ENCODE peak calls at places on chromosomes 1 and 21, in four cellular contexts. Q is HFF-Myc, A is tibial nerve, Z is endodermal cell. Y is an unnamed sample.

GRCh38 chr21:35336534-35336933 is 287.4 kb upstream of the RUNX1 start:
- DNase-seq in A (no peak), Q (no peak), Z (no peak), Y (no peak)

GRCh38 chr1:68178821-68179490 is 53.4 kb downstream of the WLS start:
- DNase-seq in Z (no peak), Q (no peak), A (no peak), Y (no peak)

GRCh38 chr1:90305577-90305976 is 310.7 kb downstream of the ZNF326 start:
- DNase-seq in Q (no peak), Z (no peak), A (no peak), Y (no peak)

GRCh38 chr21:43881283-43881682 is 16.3 kb downstream of the AGPAT3 start:
- DNase-seq in Z (no peak), Q (no peak), A (no peak), Y (no peak)

GRCh38 chr1:203448521-203449061 is 27.0 kb upstream of the PRELP start:
- DNase-seq in A (peak; percentile 72), Q (no peak), Z (peak; percentile 67), Y (no peak)

GRCh38 chr1:230917284-230918135 is 49.2 kb upstream of the C1orf198 start:
- DNase-seq in A (peak; percentile 89), Z (peak; percentile 93), Q (peak; percentile 43), Y (peak; percentile 80)

GRCh38 chr1:52365091-52365745 is 787 bp downstream of the CC2D1B start:
- DNase-seq in Q (no peak), Z (peak; percentile 77), A (peak; percentile 44), Y (peak; percentile 62)

GRCh38 chr1:98176414-98176813 is 255.6 kb upstream of the DPYD start:
- DNase-seq in A (no peak), Q (no peak), Z (no peak), Y (no peak)

GRCh38 chr1:48916121-48917069 is 139.7 kb upstream of the BEND5 start:
- DNase-seq in Q (peak; percentile 15), Z (peak; percentile 83), A (no peak), Y (no peak)

GRCh38 chr1:21175670-21176581 is 771 bp downstream of the EIF4G3 start:
- DNase-seq in Q (no peak), Z (peak; percentile 67), A (no peak), Y (no peak)

GRCh38 chr1:220368352-220369265 is 96.4 kb upstream of the RAB3GAP2 start:
- DNase-seq in A (no peak), Q (peak; percentile 36), Z (peak; percentile 67), Y (no peak)

GRCh38 chr21:32427958-32428623 is 15.6 kb downstream of the EVA1C start:
- DNase-seq in A (no peak), Z (no peak), Q (no peak), Y (no peak)

GRCh38 chr21:43892984-43893535 is 28.0 kb downstream of the AGPAT3 start:
- DNase-seq in A (no peak), Z (no peak), Q (no peak), Y (no peak)

GRCh38 chr1:200888349-200888838 is 6.3 kb upstream of the INAVA start:
- DNase-seq in Q (no peak), A (no peak), Z (peak; percentile 68), Y (no peak)

GRCh38 chr1:91872560-91873081 is 13.3 kb downstream of the TGFBR3 start:
- DNase-seq in Z (no peak), A (no peak), Q (no peak), Y (no peak)

GRCh38 chr1:102941364-102941947 is 166.9 kb downstream of the COL11A1 start:
- DNase-seq in A (no peak), Q (no peak), Z (no peak), Y (no peak)

GRCh38 chr1:166032901-166033371 is 133.9 kb downstream of the FAM78B start:
- DNase-seq in A (no peak), Z (peak; percentile 45), Q (no peak), Y (no peak)

GRCh38 chr1:35726814-35727433 is 8.2 kb upstream of the C1orf216 start:
- DNase-seq in Z (peak; percentile 85), Q (no peak), A (peak; percentile 48), Y (no peak)

GRCh38 chr1:6287431-6287886 is 26.6 kb upstream of the GPR153 start:
- DNase-seq in Z (no peak), Q (no peak), A (no peak), Y (no peak)

GRCh38 chr1:228162286-228163003 is 3.2 kb upstream of the IBA57 start:
- DNase-seq in Z (peak; percentile 73), Q (no peak), A (no peak), Y (no peak)

GRCh38 chr1:109315288-109315687 is 8.5 kb upstream of the MYBPHL start:
- DNase-seq in A (no peak), Q (no peak), Z (no peak), Y (no peak)

GRCh38 chr21:21971384-21971783 is 973.2 kb downstream of the NCAM2 start:
- DNase-seq in A (no peak), Z (no peak), Q (no peak), Y (no peak)

GRCh38 chr1:9422921-9423505 is 116.3 kb upstream of the SLC25A33 start:
- DNase-seq in A (no peak), Z (no peak), Q (no peak), Y (no peak)

GRCh38 chr1:32894019-32894600 is 7.1 kb downstream of the TMEM54 start:
- DNase-seq in Q (no peak), Z (peak; percentile 63), A (no peak), Y (no peak)

GRCh38 chr21:25733859-25734653 is 648 bp downstream of the ATP5PF start:
- DNase-seq in A (no peak), Q (no peak), Z (no peak), Y (no peak)

GRCh38 chr1:247304046-247304445 is 27.6 kb downstream of the ZNF496 start:
- DNase-seq in Q (no peak), Z (no peak), A (no peak), Y (no peak)
- TF ChIP-seq CTCF in Q (no peak), Z (no peak), A (no peak), Y (no peak)

GRCh38 chr1:160082487-160082886 is 1.1 kb downstream of the KCNJ9 start:
- DNase-seq in A (no peak), Q (no peak), Z (no peak), Y (no peak)

GRCh38 chr1:160082926-160083325 is 1.6 kb downstream of the KCNJ9 start:
- DNase-seq in Q (no peak), Z (no peak), A (no peak), Y (no peak)

GRCh38 chr1:160085686-160086089 is 4.3 kb downstream of the KCNJ9 start:
- DNase-seq in A (peak; percentile 78), Z (peak; percentile 96), Q (no peak), Y (peak; percentile 54)

GRCh38 chr1:160084771-160085321 is 3.5 kb downstream of the KCNJ9 start:
- DNase-seq in Z (peak; percentile 41), A (no peak), Q (no peak), Y (no peak)

GRCh38 chr1:160083968-160084770 is 2.8 kb downstream of the KCNJ9 start:
- DNase-seq in Q (no peak), A (peak; percentile 71), Z (peak; percentile 96), Y (no peak)
- TF ChIP-seq CTCF in Q (peak; percentile 42), A (peak; percentile 62), Z (peak; percentile 94), Y (no peak)

GRCh38 chr1:179366093-179366800 is 476 bp downstream of the AXDND1 start:
- DNase-seq in Q (no peak), A (no peak), Z (no peak), Y (no peak)
- TF ChIP-seq CTCF in Q (no peak), A (no peak), Z (peak; percentile 31), Y (no peak)

GRCh38 chr1:205284420-205285144 is 37.0 kb downstream of the NUAK2 start:
- DNase-seq in Q (peak; percentile 87), A (peak; percentile 80), Z (peak; percentile 99), Y (peak; percentile 64)
- TF ChIP-seq CTCF in Q (peak; percentile 18), A (no peak), Z (no peak), Y (no peak)

DNA sequence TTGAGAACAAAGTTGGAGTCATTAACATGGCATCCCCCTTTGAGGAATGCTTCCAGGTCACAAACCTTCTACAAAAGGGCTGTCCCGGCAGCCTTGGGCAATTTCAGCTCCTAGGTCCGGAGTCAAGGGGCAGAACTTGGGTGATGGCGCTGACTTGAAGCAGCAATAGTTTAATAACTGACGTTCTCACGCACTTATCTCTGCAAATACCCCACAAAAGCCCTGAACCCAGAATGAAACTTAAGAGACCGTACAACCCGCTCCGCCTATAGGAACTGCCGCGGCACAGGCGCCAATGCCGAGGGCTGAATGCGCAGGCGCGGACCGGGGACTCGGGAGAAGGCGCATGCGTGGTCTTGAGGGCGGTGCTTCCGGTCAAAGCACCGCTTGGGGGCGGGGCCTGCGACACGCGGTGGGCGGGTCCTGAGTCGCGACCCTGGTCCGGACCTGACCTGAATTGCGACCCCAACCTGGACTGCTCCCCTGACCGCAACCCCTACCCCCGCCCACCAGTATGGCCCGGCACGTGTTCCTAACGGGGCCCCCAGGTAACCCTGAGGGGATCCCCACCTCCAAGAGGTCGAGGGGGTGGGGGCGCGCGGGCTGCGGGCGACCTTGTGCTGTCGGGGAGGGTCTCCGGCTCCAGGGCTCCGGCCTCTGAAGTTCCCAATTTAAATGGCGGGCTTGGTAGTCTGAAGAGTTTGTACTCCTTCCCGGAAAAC is at the start of gene NTPCR:
- DNase-seq in Q (peak; percentile 77), Z (peak; percentile 98), A (peak; percentile 79), Y (peak; percentile 87)
- TF ChIP-seq CTCF in Q (no peak), Z (no peak), A (no peak), Y (no peak)

GRCh38 chr1:155307247-155307740 is 1.4 kb upstream of the FDPS start:
- DNase-seq in Z (peak; percentile 81), A (no peak), Q (no peak), Y (no peak)

GRCh38 chr1:155309423-155310021 is 856 bp downstream of the FDPS start:
- DNase-seq in Q (no peak), Z (no peak), A (no peak), Y (no peak)

GRCh38 chr1:155305881-155306391 is 2.7 kb upstream of the FDPS start:
- DNase-seq in Q (no peak), Z (peak; percentile 46), A (no peak), Y (no peak)

GRCh38 chr1:155304558-155305063 is 3.4 kb upstream of the PKLR start:
- DNase-seq in A (no peak), Z (no peak), Q (no peak), Y (no peak)

DNA sequence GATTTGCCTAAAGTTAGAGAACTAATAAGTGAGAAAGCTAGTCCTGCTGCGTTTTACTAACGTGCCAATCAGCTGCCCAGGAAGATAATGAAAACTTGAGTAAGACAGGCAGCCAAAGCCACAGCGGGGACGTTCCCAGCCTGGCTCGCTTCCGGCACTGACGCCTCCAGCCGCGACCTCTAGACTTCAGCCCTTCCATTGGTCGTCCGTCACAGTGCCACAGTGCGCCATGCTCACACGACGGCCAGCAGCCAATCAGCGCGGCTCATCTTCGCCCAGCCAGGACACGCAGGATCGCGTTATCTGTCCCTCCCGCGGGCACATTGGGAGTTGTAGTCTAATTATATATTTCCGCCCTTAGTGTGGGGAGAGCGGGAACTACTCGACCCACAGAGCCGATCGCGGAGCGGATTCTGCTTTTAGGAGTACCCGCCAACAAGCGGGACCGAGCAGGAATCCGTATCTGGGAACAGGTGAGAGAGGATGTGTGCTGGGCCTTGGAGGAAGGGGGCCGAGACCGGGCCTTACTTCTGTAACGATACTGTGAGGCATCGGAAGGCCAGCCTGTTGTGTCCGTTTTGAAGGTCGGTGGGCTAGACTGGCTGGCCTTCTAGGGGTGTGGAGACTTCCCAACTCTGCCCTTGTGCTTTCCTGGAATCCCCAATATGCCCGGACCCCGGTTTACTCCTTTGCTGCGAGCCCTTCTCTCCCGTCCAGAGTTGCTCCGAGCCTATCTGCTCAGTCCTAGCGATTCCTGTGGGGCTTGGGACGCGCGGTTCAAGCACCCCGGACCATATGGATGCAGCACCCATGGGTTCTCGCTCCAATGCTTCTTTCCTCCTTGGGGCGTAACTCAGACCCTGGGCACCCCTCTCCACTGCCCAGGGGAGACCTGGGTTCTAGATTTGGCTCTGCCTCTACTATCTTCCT is at the start of gene FDPS:
- DNase-seq in A (peak; percentile 96), Z (peak; percentile 99), Q (peak; percentile 99), Y (peak; percentile 91)
- TF ChIP-seq CTCF in A (peak; percentile 12), Z (no peak), Q (no peak), Y (no peak)